ENCODE peak calls at places on chromosomes 4 and X, in ten cellular contexts. I, O, P, N, V, U, B, T, X and A are unnamed samples. For H3K36me3 and H3K4me1, the result is how much of the 10 kb centered on the place peaks cover.

GRCh38 chrX:43870758-43871419 is 11.4 kb downstream of the MAOB start:
- DNase-seq in I (no peak), O (no peak), P (no peak), N (no peak), V (no peak), U (no peak), B (no peak), T (peak), X (no peak), A (no peak)

GRCh38 chr4:89836897-89837384 is at the start of gene SNCA:
- DNase-seq in I (peak), O (peak), P (no peak), N (peak), V (peak), U (peak), B (peak), T (peak), X (peak), A (peak)

GRCh38 chr4:123816970-123817688 is 420.5 kb downstream of the SPRY1 start:
- DNase-seq in I (peak), O (no peak), P (no peak), N (no peak), V (no peak), U (no peak), B (no peak), T (no peak), X (no peak), A (no peak)

GRCh38 chrX:129842510-129843208 is 1.0 kb downstream of the ZDHHC9 start:
- DNase-seq in I (peak), O (peak), P (peak), N (peak), V (peak), U (peak), B (no peak), T (peak), X (peak), A (peak)

GRCh38 chrX:149455934-149456333 is 49.2 kb downstream of the IDS start:
- DNase-seq in I (no peak), O (no peak), P (no peak), N (no peak), V (no peak), U (no peak), B (no peak), T (no peak), X (no peak), A (no peak)

GRCh38 chr4:86033171-86033570 is 326.7 kb downstream of the MAPK10 start:
- DNase-seq in I (peak), O (peak), P (no peak), N (no peak), V (peak), U (no peak), B (no peak), T (peak), X (peak), A (no peak)

GRCh38 chr4:18039113-18039512 is 17.6 kb upstream of the LCORL start:
- DNase-seq in I (no peak), O (peak), P (no peak), N (no peak), V (no peak), U (no peak), B (no peak), T (no peak), X (no peak), A (no peak)

GRCh38 chr4:42339935-42340406 is 57.3 kb upstream of the SHISA3 start:
- DNase-seq in I (peak), O (peak), P (no peak), N (no peak), V (peak), U (no peak), B (no peak), T (peak), X (peak), A (no peak)

GRCh38 chr4:87426865-87427517 is 4.6 kb downstream of the NUDT9 start:
- DNase-seq in I (no peak), O (no peak), P (no peak), N (no peak), V (no peak), U (no peak), B (no peak), T (no peak), X (no peak), A (no peak)

GRCh38 chr4:85956296-85956955 is 403.4 kb downstream of the MAPK10 start:
- DNase-seq in I (no peak), O (no peak), P (no peak), N (no peak), V (no peak), U (no peak), B (no peak), T (no peak), X (no peak), A (no peak)

GRCh38 chr4:30839583-30840520 is 119.7 kb downstream of the PCDH7 start:
- DNase-seq in I (no peak), O (peak), P (no peak), N (no peak), V (no peak), U (no peak), B (no peak), T (no peak), X (no peak), A (no peak)

GRCh38 chr4:81827568-81828202 is 356.0 kb upstream of the RASGEF1B start:
- DNase-seq in I (peak), O (no peak), P (no peak), N (no peak), V (no peak), U (no peak), B (no peak), T (no peak), X (no peak), A (no peak)

GRCh38 chrX:32448320-32448719 is 763.0 kb downstream of the DMD start:
- DNase-seq in I (no peak), O (no peak), P (peak), N (no peak), V (no peak), U (no peak), B (peak), T (no peak), X (no peak), A (no peak)

GRCh38 chrX:41722220-41722619 is 1.8 kb upstream of the GPR82 start:
- DNase-seq in I (no peak), O (no peak), P (no peak), N (no peak), V (no peak), U (no peak), B (no peak), T (no peak), X (no peak), A (no peak)

DNA sequence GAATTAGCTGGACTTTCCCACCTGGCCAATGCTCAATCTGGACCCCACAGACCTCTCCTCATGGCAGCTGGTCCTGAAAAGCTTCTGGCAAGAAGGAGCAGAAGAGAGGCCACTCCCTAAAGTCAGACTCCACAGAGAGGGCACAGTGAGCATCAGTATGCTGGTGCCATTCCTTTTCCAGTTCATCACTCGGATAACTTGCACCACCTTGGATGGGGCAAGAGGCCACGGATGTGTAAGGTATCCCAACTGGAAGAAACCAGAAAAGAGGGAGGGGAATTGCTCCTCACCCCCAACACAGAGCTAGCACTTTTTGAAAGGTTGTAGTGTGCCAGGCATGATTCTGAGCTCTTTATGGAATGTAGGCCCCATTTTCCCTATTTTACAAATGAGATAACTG is 85.9 kb downstream of the STK32B start:
- DNase-seq in I (no peak), O (no peak), P (no peak), N (no peak), V (no peak), U (no peak), B (no peak), T (no peak), X (no peak), A (no peak)
- H3K36me3 ChIP-seq in I (under half), O (under half), P (under half), N (under half), V (under half), U (under half), B (under half), T (under half), X (under half), A (under half)

GRCh38 chr4:38100474-38101255 is 140.5 kb downstream of the PTTG2 start:
- DNase-seq in I (peak), O (no peak), P (no peak), N (no peak), V (no peak), U (no peak), B (no peak), T (no peak), X (no peak), A (no peak)
- H3K4me1 ChIP-seq in I (under half), O (under half), P (under half), N (under half), V (under half), U (under half), B (under half), T (under half), X (under half), A (under half)

GRCh38 chr4:1984406-1985191 is 24.2 kb downstream of the NELFA start:
- DNase-seq in I (no peak), O (no peak), P (no peak), N (peak), V (no peak), U (no peak), B (no peak), T (no peak), X (no peak), A (no peak)

GRCh38 chr4:1983846-1984405 is 24.8 kb downstream of the NELFA start:
- DNase-seq in I (no peak), O (no peak), P (no peak), N (peak), V (no peak), U (no peak), B (no peak), T (peak), X (no peak), A (no peak)

GRCh38 chr4:1986578-1987210 is 22.1 kb downstream of the NELFA start:
- DNase-seq in I (no peak), O (no peak), P (no peak), N (peak), V (no peak), U (no peak), B (no peak), T (no peak), X (no peak), A (no peak)

GRCh38 chr4:1985780-1986577 is 22.8 kb downstream of the NELFA start:
- DNase-seq in I (no peak), O (no peak), P (no peak), N (peak), V (no peak), U (no peak), B (no peak), T (no peak), X (no peak), A (no peak)

DNA sequence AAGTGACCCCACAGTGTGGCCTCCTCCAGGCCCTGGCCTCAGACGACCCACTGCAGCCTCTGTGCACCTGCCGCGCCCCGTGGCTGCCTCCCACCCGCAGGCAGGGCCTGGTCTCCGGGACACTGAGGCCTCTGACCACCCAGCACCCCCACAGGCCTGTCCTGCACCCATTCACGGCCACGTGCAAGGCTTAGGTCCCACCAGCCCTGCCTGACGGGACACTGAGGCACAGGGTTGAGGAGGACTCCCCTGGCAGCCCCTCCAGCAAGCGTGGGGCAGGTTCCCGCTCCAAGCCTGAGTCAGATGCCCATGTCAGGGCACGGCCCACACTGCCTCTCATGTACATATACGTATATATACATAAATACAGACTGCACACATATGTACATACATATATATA is 23.5 kb downstream of the NELFA start:
- DNase-seq in I (no peak), O (no peak), P (no peak), N (peak), V (no peak), U (no peak), B (no peak), T (no peak), X (no peak), A (no peak)
- H3K36me3 ChIP-seq in I (under half), O (half or more), P (under half), N (under half), V (under half), U (under half), B (half or more), T (under half), X (under half), A (under half)

GRCh38 chr4:40586034-40586433 is 43.6 kb downstream of the RBM47 start:
- DNase-seq in I (peak), O (peak), P (no peak), N (no peak), V (no peak), U (no peak), B (no peak), T (no peak), X (no peak), A (no peak)

GRCh38 chr4:40584517-40585141 is 45.0 kb downstream of the RBM47 start:
- DNase-seq in I (no peak), O (no peak), P (no peak), N (no peak), V (no peak), U (no peak), B (no peak), T (no peak), X (no peak), A (no peak)

GRCh38 chr4:40585201-40585789 is 44.4 kb downstream of the RBM47 start:
- DNase-seq in I (no peak), O (no peak), P (no peak), N (no peak), V (no peak), U (no peak), B (no peak), T (no peak), X (no peak), A (no peak)

GRCh38 chr4:40582413-40582812 is 47.3 kb downstream of the RBM47 start:
- DNase-seq in I (no peak), O (no peak), P (no peak), N (no peak), V (no peak), U (no peak), B (no peak), T (no peak), X (no peak), A (no peak)

DNA sequence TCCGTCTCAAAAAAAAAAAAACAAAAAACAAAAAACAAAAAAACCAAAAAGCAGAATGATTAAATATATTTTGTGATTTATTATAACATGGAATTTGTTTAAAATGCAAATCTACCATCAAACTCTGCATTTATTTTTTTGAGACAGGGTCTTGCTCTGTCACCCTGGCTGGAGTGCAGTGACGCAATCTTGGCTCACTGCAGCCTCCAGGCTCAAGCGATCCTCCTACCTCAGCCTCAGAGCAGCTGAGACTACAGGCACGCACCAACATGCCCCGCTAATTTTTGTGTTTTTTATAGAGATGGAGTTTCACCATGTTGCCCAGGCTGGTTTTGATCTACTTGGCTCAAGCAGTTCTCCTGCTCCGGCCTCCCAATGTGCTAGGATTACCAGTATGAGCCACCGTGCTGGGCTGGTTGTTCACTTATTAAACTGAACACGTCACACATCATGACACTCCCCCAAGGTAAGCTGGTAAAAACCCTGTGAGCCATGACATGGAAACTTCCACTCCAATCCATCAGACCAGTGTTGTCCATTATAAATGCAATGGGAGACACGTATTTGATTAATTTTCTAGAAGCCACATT is 45.7 kb downstream of the RBM47 start:
- DNase-seq in I (no peak), O (no peak), P (no peak), N (no peak), V (no peak), U (no peak), B (no peak), T (no peak), X (no peak), A (no peak)
- H3K4me1 ChIP-seq in I (under half), O (under half), P (under half), N (under half), V (under half), U (under half), B (under half), T (under half), X (under half), A (under half)